ENCODE peak calls at places on chromosome 13, in seven cellular contexts. T is lower lobe of right lung, B is upper lobe of left lung, Y is fibroblast of mammary gland, K is PC-3, S is AG04450, Z is tibial nerve. N is an unnamed sample.

GRCh38 chr13:91184244-91184926 is 163.1 kb upstream of the MIR17HG start:
- DNase-seq in S (no peak), T (no peak), B (no peak), Y (no peak), K (peak), Z (no peak), N (no peak)

GRCh38 chr13:85406269-85406975 is 392.8 kb downstream of the SLITRK6 start:
- DNase-seq in B (no peak), Z (no peak), S (no peak), Y (no peak), K (no peak), T (no peak), N (no peak)

GRCh38 chr13:52012512-52012836 is 276 bp downstream of the ALG11 start:
- DNase-seq in S (no peak), B (no peak), Z (no peak), T (no peak), K (no peak), Y (no peak), N (no peak)

GRCh38 chr13:45846681-45847080 is 4.9 kb downstream of the SIAH3 start:
- DNase-seq in T (no peak), B (no peak), Y (no peak), Z (no peak), K (no peak), S (no peak), N (no peak)

GRCh38 chr13:50635504-50635903 is 208.0 kb downstream of the DLEU7 start:
- DNase-seq in Z (no peak), K (no peak), B (peak), T (no peak), S (no peak), Y (peak), N (peak)

GRCh38 chr13:29676535-29676934 is 81.0 kb upstream of the SLC7A1 start:
- DNase-seq in T (no peak), B (no peak), Z (no peak), K (no peak), S (no peak), Y (peak), N (peak)

GRCh38 chr13:23020246-23020843 is 160.4 kb upstream of the SGCG start:
- DNase-seq in K (peak), S (no peak), T (no peak), Z (peak), Y (peak), B (peak), N (peak)

GRCh38 chr13:24053505-24054251 is 106.8 kb upstream of the SPATA13 start:
- DNase-seq in B (peak), K (peak), T (peak), Y (peak), Z (no peak), S (no peak), N (peak)

GRCh38 chr13:42628666-42629065 is 54.7 kb downstream of the TNFSF11 start:
- DNase-seq in B (no peak), Y (no peak), Z (no peak), K (no peak), S (no peak), T (no peak), N (no peak)

GRCh38 chr13:40121711-40122110 is 466.2 kb downstream of the COG6 start:
- DNase-seq in S (no peak), K (no peak), Y (no peak), B (no peak), Z (no peak), T (no peak), N (no peak)

GRCh38 chr13:48949566-48950506 is 25.9 kb upstream of the FNDC3A start:
- DNase-seq in Y (no peak), S (no peak), K (no peak), Z (no peak), B (no peak), T (no peak), N (no peak)

GRCh38 chr13:75416327-75417005 is 65.5 kb downstream of the TBC1D4 start:
- DNase-seq in B (no peak), Y (peak), T (no peak), S (no peak), Z (no peak), K (no peak), N (peak)

GRCh38 chr13:96898855-96899254 is 95.4 kb downstream of the OXGR1 start:
- DNase-seq in S (no peak), K (no peak), B (no peak), T (no peak), Y (no peak), Z (no peak), N (peak)

GRCh38 chr13:100156786-100157185 is 67.9 kb downstream of the PCCA start:
- DNase-seq in S (no peak), B (no peak), K (peak), Z (no peak), T (no peak), Y (no peak), N (no peak)

GRCh38 chr13:96397807-96398206 is 307.9 kb downstream of the HS6ST3 start:
- DNase-seq in K (no peak), Y (no peak), Z (no peak), S (no peak), T (no peak), B (no peak), N (no peak)

GRCh38 chr13:93388701-93389100 is 162.1 kb downstream of the GPC6 start:
- DNase-seq in T (no peak), B (no peak), Z (no peak), S (peak), Y (peak), K (peak), N (no peak)

GRCh38 chr13:97028441-97029299 is 34.4 kb upstream of the OXGR1 start:
- DNase-seq in Z (peak), K (peak), Y (peak), S (no peak), B (peak), T (no peak), N (peak)

GRCh38 chr13:24709186-24709913 is 29.1 kb downstream of the ATP12A start:
- DNase-seq in T (no peak), Z (no peak), S (no peak), K (no peak), Y (no peak), B (no peak), N (no peak)

GRCh38 chr13:104769520-104769919 is 1703.3 kb upstream of the SLC10A2 start:
- DNase-seq in Y (no peak), B (no peak), Z (no peak), K (no peak), T (no peak), S (no peak), N (no peak)

GRCh38 chr13:34361528-34361927 is 543.6 kb downstream of the RFC3 start:
- DNase-seq in B (no peak), Y (peak), K (peak), Z (no peak), T (no peak), S (no peak), N (no peak)

GRCh38 chr13:37194428-37194861 is 89.0 kb upstream of the CSNK1A1L start:
- DNase-seq in B (no peak), K (peak), Y (peak), T (no peak), Z (no peak), S (peak), N (no peak)

GRCh38 chr13:33283195-33283910 is 2.2 kb downstream of the STARD13 start:
- DNase-seq in B (no peak), K (no peak), T (no peak), Y (peak), S (no peak), Z (no peak), N (no peak)
- H3K4me3 ChIP-seq in B (peak), K (peak), T (peak), Y (peak), S (peak), Z (peak), N (no peak)

DNA sequence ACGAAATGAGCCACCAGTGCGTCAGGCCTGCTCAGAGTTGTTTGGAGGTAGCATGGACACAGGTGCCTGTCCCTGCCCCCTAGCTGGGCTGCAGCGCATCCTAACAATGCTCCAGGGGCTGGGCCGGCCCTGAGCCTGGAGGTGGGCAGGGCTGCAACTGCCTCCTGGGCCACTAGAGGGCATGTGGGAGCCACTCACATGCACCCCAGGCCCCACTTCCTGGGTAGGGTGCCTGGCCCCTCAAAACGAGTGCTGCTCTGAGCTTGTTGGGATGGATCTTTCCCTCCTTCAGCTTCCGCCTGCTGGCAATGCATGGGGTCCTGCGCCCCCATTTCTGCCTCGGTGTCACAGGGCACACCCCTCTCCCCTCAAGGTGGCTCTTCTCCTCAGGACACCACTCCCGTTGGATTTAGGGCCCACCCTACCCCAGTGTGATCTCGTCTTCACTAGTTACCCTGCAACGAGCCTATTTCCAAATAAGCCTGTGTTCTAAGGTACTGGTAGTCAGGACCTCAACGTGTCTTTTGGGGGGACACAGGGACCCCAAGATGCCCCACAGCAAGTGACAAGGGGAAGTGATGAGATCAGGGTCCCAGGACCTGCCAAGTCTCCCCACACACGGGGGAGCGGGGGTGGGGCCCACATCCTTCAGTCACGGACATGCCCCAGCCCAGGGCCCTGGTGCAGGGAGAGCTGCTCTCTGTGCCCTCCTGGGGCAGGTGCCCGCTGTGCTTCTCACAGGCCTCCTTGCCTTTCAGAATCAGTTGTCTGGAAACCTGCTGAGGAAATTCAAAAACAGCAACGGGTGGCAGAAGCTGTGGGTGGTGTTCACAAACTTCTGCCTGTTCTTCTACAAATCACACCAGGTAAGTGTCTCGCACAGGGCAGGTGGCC is 131.3 kb downstream of the STK24 start:
- DNase-seq in Z (peak), T (peak), Y (peak), B (peak), K (peak), S (no peak), N (peak)
- H3K4me3 ChIP-seq in Z (no peak), T (no peak), Y (no peak), B (no peak), K (no peak), S (no peak), N (no peak)

GRCh38 chr13:110575322-110576069 is 14.0 kb upstream of the RAB20 start:
- DNase-seq in T (peak), K (no peak), Y (peak), B (peak), Z (no peak), S (no peak), N (peak)
- H3K4me3 ChIP-seq in T (no peak), K (no peak), Y (no peak), B (no peak), Z (no peak), S (no peak), N (no peak)

GRCh38 chr13:99002191-99002710 is 24.4 kb upstream of the DOCK9 start:
- DNase-seq in B (no peak), Z (no peak), T (no peak), Y (no peak), K (no peak), S (no peak), N (no peak)

GRCh38 chr13:98998831-98999634 is 21.2 kb upstream of the DOCK9 start:
- DNase-seq in B (no peak), S (no peak), Y (peak), T (no peak), K (no peak), Z (no peak), N (no peak)

GRCh38 chr13:98999635-98999952 is 21.7 kb upstream of the DOCK9 start:
- DNase-seq in K (no peak), S (no peak), T (no peak), B (no peak), Z (no peak), Y (peak), N (no peak)

GRCh38 chr13:98997738-98998641 is 20.1 kb upstream of the DOCK9 start:
- DNase-seq in Y (peak), S (no peak), B (no peak), T (no peak), Z (no peak), K (peak), N (no peak)

GRCh38 chr13:99000137-99000536 is 22.3 kb upstream of the DOCK9 start:
- DNase-seq in S (no peak), Z (no peak), B (no peak), T (no peak), K (no peak), Y (no peak), N (peak)
- H3K4me3 ChIP-seq in S (no peak), Z (no peak), B (no peak), T (no peak), K (no peak), Y (no peak), N (no peak)

GRCh38 chr13:76975863-76976262 is 16.0 kb upstream of the CLN5 start:
- DNase-seq in K (no peak), S (no peak), T (no peak), B (no peak), Z (no peak), Y (no peak), N (no peak)
- H3K4me3 ChIP-seq in K (no peak), S (no peak), T (no peak), B (no peak), Z (no peak), Y (no peak), N (no peak)

GRCh38 chr13:32840840-32841713 is 175.1 kb upstream of the KL start:
- DNase-seq in B (no peak), Z (no peak), T (no peak), S (no peak), K (no peak), Y (no peak), N (no peak)

GRCh38 chr13:32837307-32837972 is 178.8 kb upstream of the KL start:
- DNase-seq in B (no peak), S (no peak), T (no peak), Z (no peak), Y (no peak), K (peak), N (no peak)

GRCh38 chr13:32838985-32839384 is 177.2 kb upstream of the KL start:
- DNase-seq in S (no peak), B (no peak), Z (no peak), K (peak), T (no peak), Y (no peak), N (no peak)

GRCh38 chr13:32840113-32840512 is 176.1 kb upstream of the KL start:
- DNase-seq in S (no peak), B (no peak), Z (no peak), T (no peak), K (no peak), Y (no peak), N (no peak)

DNA sequence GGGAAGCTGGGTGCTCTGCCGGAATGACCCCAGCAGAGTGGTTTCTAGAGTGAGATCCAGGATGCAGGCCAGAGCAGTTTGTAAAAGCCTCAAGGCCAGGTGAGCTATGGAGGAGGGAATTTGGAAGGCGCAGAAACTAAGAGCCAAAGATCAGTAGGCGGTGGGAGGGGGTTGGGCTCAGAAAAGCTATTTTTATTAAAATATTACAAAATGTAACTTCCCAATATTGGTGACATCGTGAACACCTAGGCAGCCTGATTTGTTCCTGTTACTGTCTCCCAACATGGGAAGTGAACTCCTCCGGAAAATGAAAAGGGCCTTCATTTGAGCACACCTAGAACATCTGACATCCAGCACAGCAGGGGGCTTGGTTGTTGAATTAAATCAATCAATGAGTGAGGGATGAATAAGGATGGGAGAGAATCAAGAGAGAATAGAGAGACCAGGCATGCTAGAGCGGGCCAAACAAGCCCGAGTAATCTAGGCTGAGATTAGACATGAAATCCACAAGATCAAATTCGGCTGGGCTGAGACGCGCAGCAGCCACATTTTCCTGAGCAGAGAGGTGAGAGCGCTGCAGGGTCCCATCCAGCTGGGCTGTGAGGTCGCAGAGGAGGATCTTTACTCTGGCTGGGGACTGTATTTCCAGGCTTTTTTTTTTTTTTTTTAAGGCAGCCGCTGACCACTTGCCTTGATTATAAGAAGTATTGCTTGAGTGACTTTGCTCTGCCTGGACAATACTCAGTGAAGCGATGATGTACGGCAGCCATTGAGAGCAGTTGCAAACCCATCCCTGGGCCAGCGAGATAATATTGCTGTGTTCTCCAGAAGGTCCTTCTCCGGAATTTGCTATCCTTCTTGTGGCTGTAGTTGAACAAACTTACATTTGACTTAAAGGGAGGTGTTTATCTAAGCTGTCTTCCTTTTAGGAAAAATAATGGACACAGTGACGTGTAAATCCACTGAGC is 178.0 kb upstream of the KL start:
- DNase-seq in T (no peak), Z (no peak), S (no peak), K (no peak), B (no peak), Y (no peak), N (no peak)
- H3K4me3 ChIP-seq in T (no peak), Z (no peak), S (no peak), K (no peak), B (no peak), Y (no peak), N (no peak)

N was measured in mesendoderm.